ENCODE peak calls at places on chromosomes 5 and 9, in seven cellular contexts. O is H9, M is stomach, G is ovary, X is foreskin keratinocyte, Z is SK-N-SH, K is esophagus squamous epithelium. B is an unnamed sample. For H3K27me3 and H3K4me1, the result is how much of the 10 kb centered on the place peaks cover.

GRCh38 chr5:149831492-149831891 is 101.4 kb downstream of the PPARGC1B start:
- DNase-seq in O (no peak), M (no peak), G (no peak), X (peak), Z (no peak), K (no peak), B (no peak)

GRCh38 chr5:73748510-73749410 is 122.8 kb downstream of the ARHGEF28 start:
- DNase-seq in O (peak), M (no peak), G (peak), X (no peak), Z (peak), K (no peak), B (no peak)

GRCh38 chr9:115264333-115264732 is 146.4 kb upstream of the TNC start:
- DNase-seq in O (no peak), M (no peak), G (no peak), X (peak), Z (no peak), K (no peak), B (no peak)

GRCh38 chr5:89045216-89045615 is 162.2 kb upstream of the MEF2C start:
- DNase-seq in O (no peak), M (no peak), G (no peak), X (peak), Z (no peak), K (no peak), B (no peak)

GRCh38 chr5:52767217-52767743 is 20.4 kb upstream of the ITGA1 start:
- DNase-seq in O (no peak), M (no peak), G (no peak), X (no peak), Z (no peak), K (no peak), B (no peak)

GRCh38 chr5:175842947-175843793 is 28.2 kb upstream of the CPLX2 start:
- DNase-seq in O (peak), M (no peak), G (no peak), X (peak), Z (peak), K (no peak), B (peak)

GRCh38 chr9:682633-683508 is 158.6 kb upstream of the DMRT1 start:
- DNase-seq in O (no peak), M (peak), G (no peak), X (peak), Z (no peak), K (no peak), B (no peak)

GRCh38 chr5:122836947-122837346 is 8.5 kb upstream of the SNX24 start:
- DNase-seq in O (no peak), M (no peak), G (no peak), X (no peak), Z (no peak), K (no peak), B (no peak)

GRCh38 chr5:179139111-179139935 is 79.2 kb downstream of the ZNF354C start:
- DNase-seq in O (no peak), M (no peak), G (no peak), X (no peak), Z (no peak), K (no peak), B (no peak)

GRCh38 chr5:179137001-179137642 is 76.9 kb downstream of the ZNF354C start:
- DNase-seq in O (no peak), M (no peak), G (no peak), X (no peak), Z (no peak), K (no peak), B (no peak)

GRCh38 chr5:179138568-179138925 is 78.4 kb downstream of the ZNF354C start:
- DNase-seq in O (no peak), M (no peak), G (no peak), X (no peak), Z (no peak), K (no peak), B (no peak)

GRCh38 chr5:179139936-179140235 is 79.7 kb downstream of the ZNF354C start:
- DNase-seq in O (no peak), M (no peak), G (no peak), X (no peak), Z (no peak), K (no peak), B (no peak)

GRCh38 chr5:179137643-179138567 is 77.7 kb downstream of the ZNF354C start:
- DNase-seq in O (no peak), M (no peak), G (no peak), X (no peak), Z (peak), K (no peak), B (no peak)
- H3K27me3 ChIP-seq in O (under half), M (under half), G (under half), X (under half), Z (under half), K (under half), B (under half)

GRCh38 chr5:17229308-17229707 is 11.9 kb downstream of the BASP1 start:
- DNase-seq in O (no peak), M (no peak), G (no peak), X (no peak), Z (no peak), K (no peak), B (no peak)
- H3K27ac ChIP-seq in O (no peak), M (no peak), G (no peak), X (no peak), Z (peak), K (peak), B (no peak)

GRCh38 chr5:79563247-79563590 is 49.0 kb upstream of the TENT2 start:
- DNase-seq in O (no peak), M (no peak), G (no peak), X (no peak), Z (no peak), K (no peak), B (no peak)
- H3K4me1 ChIP-seq in O (under half), M (under half), G (under half), X (under half), Z (under half), K (under half), B (under half)

GRCh38 chr9:122223435-122223834 is 5.3 kb downstream of the LHX6 start:
- DNase-seq in O (no peak), M (no peak), G (no peak), X (no peak), Z (no peak), K (no peak), B (peak)

GRCh38 chr9:122220673-122221222 is 8.0 kb downstream of the LHX6 start:
- DNase-seq in O (no peak), M (no peak), G (no peak), X (no peak), Z (no peak), K (no peak), B (no peak)

GRCh38 chr9:122219856-122220672 is 8.7 kb downstream of the LHX6 start:
- DNase-seq in O (no peak), M (no peak), G (no peak), X (peak), Z (peak), K (no peak), B (peak)

GRCh38 chr9:122221223-122221811 is 7.4 kb downstream of the LHX6 start:
- DNase-seq in O (peak), M (no peak), G (no peak), X (no peak), Z (peak), K (no peak), B (peak)

DNA sequence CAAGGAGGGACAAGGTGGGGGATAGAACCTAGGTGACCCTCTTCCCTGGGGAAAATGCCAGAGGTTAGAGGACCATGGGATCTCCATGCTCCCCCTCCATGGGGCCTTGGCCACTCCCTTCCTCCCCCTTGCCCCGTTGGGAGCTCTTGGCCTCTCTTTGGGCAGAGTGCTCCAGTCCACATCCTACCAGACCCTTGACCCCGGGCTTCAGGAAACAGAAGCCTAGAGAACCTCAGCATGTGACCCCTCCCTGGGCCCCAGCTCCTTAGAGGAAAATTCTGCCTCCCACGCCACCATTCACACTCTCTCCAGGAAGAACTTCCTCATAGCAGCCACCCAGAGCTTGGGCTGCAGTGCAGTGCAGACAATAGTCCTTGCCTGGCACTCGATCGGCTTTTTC is 6.0 kb downstream of the LHX6 start:
- DNase-seq in O (no peak), M (no peak), G (no peak), X (no peak), Z (peak), K (no peak), B (no peak)
- H3K27me3 ChIP-seq in O (half or more), M (under half), G (under half), X (half or more), Z (half or more), K (under half), B (half or more)

B was measured in endodermal cell.